ENCODE peak calls at places on chromosomes 6 and 20, in four cellular contexts. One of them, this sample, is unnamed.
A peak's percentile ranks its signal among the peaks of the same experiment; 100 is the strongest.

GRCh38 chr20:39112196-39112743 is 150.1 kb downstream of the DHX35 start:
- DNase-seq in suprapubic skin: no peak
- DNase-seq in tibial nerve: no peak
- DNase-seq in A549: peak; percentile 66
- DNase-seq in this sample: no peak

GRCh38 chr20:63885264-63886053 is 9.5 kb upstream of the DNAJC5 start:
- DNase-seq in suprapubic skin: no peak
- DNase-seq in A549: no peak
- DNase-seq in tibial nerve: no peak
- DNase-seq in this sample: no peak

GRCh38 chr6:36824262-36824661 is 15.0 kb downstream of the CPNE5 start:
- DNase-seq in A549: no peak
- DNase-seq in tibial nerve: no peak
- DNase-seq in suprapubic skin: no peak
- DNase-seq in this sample: no peak

GRCh38 chr6:85449818-85450577 is at the start of gene NT5E:
- DNase-seq in tibial nerve: peak; percentile 57
- DNase-seq in suprapubic skin: peak; percentile 86
- DNase-seq in A549: peak; percentile 77
- DNase-seq in this sample: peak; percentile 78

GRCh38 chr6:166626177-166627038 is 643 bp downstream of the RPS6KA2 start:
- DNase-seq in A549: no peak
- DNase-seq in tibial nerve: peak; percentile 35
- DNase-seq in suprapubic skin: no peak
- DNase-seq in this sample: peak; percentile 63

GRCh38 chr6:110897433-110897832 is 22.8 kb downstream of the AMD1 start:
- DNase-seq in A549: peak; percentile 21
- DNase-seq in tibial nerve: no peak
- DNase-seq in suprapubic skin: no peak
- DNase-seq in this sample: no peak

GRCh38 chr6:1832844-1833787 is 223.4 kb downstream of the FOXC1 start:
- DNase-seq in suprapubic skin: no peak
- DNase-seq in A549: no peak
- DNase-seq in tibial nerve: peak; percentile 58
- DNase-seq in this sample: peak; percentile 64

GRCh38 chr6:44386364-44386928 is 1.1 kb upstream of the CDC5L start:
- DNase-seq in suprapubic skin: peak; percentile 71
- DNase-seq in tibial nerve: peak; percentile 46
- DNase-seq in A549: no peak
- DNase-seq in this sample: peak; percentile 45

GRCh38 chr6:44060622-44061374 is 66.5 kb downstream of the MRPL14 start:
- DNase-seq in suprapubic skin: no peak
- DNase-seq in A549: no peak
- DNase-seq in tibial nerve: no peak
- DNase-seq in this sample: no peak

GRCh38 chr20:16712541-16712947 is 17.3 kb upstream of the SNRPB2 start:
- DNase-seq in A549: no peak
- DNase-seq in tibial nerve: no peak
- DNase-seq in suprapubic skin: no peak
- DNase-seq in this sample: no peak

GRCh38 chr20:49560186-49560585 is 7.8 kb downstream of the PTGIS start:
- DNase-seq in suprapubic skin: no peak
- DNase-seq in A549: no peak
- DNase-seq in tibial nerve: no peak
- DNase-seq in this sample: no peak

GRCh38 chr6:133806358-133806757 is 82.6 kb upstream of the TCF21 start:
- DNase-seq in suprapubic skin: no peak
- DNase-seq in tibial nerve: no peak
- DNase-seq in A549: no peak
- DNase-seq in this sample: no peak

GRCh38 chr6:81767163-81768000 is 14.9 kb upstream of the TENT5A start:
- DNase-seq in tibial nerve: no peak
- DNase-seq in suprapubic skin: no peak
- DNase-seq in A549: peak; percentile 38
- DNase-seq in this sample: no peak

GRCh38 chr6:15901141-15902115 is 227.5 kb upstream of the MYLIP start:
- DNase-seq in A549: no peak
- DNase-seq in suprapubic skin: no peak
- DNase-seq in tibial nerve: peak; percentile 31
- DNase-seq in this sample: no peak

GRCh38 chr6:75188221-75188620 is 17.6 kb downstream of the COL12A1 start:
- DNase-seq in A549: no peak
- DNase-seq in suprapubic skin: no peak
- DNase-seq in tibial nerve: no peak
- DNase-seq in this sample: no peak

GRCh38 chr6:139334791-139335446 is 39.5 kb downstream of the CITED2 start:
- DNase-seq in suprapubic skin: no peak
- DNase-seq in A549: no peak
- DNase-seq in tibial nerve: peak; percentile 64
- DNase-seq in this sample: no peak

GRCh38 chr6:165659945-165660862 is 2.8 kb downstream of the PDE10A start:
- DNase-seq in suprapubic skin: no peak
- DNase-seq in A549: no peak
- DNase-seq in tibial nerve: no peak
- DNase-seq in this sample: no peak

GRCh38 chr6:125207956-125208355 is 54.4 kb downstream of the TPD52L1 start:
- DNase-seq in suprapubic skin: no peak
- DNase-seq in A549: no peak
- DNase-seq in tibial nerve: no peak
- DNase-seq in this sample: no peak

GRCh38 chr20:59821788-59822187 is 111.6 kb downstream of the SYCP2 start:
- DNase-seq in tibial nerve: no peak
- DNase-seq in A549: no peak
- DNase-seq in suprapubic skin: peak; percentile 25
- DNase-seq in this sample: peak; percentile 5

GRCh38 chr6:53647437-53648094 is 18.0 kb downstream of the KLHL31 start:
- DNase-seq in tibial nerve: no peak
- DNase-seq in A549: no peak
- DNase-seq in suprapubic skin: no peak
- DNase-seq in this sample: no peak

GRCh38 chr6:159695984-159696383 is 2.9 kb upstream of the SOD2 start:
- DNase-seq in A549: no peak
- DNase-seq in suprapubic skin: no peak
- DNase-seq in tibial nerve: no peak
- DNase-seq in this sample: no peak

GRCh38 chr6:52209672-52210626 is 23.8 kb downstream of the IL17A start:
- DNase-seq in tibial nerve: no peak
- DNase-seq in suprapubic skin: no peak
- DNase-seq in A549: no peak
- DNase-seq in this sample: no peak

GRCh38 chr6:124984668-124985338 is 22.6 kb downstream of the RNF217 start:
- DNase-seq in A549: no peak
- DNase-seq in suprapubic skin: no peak
- DNase-seq in tibial nerve: no peak
- DNase-seq in this sample: no peak

GRCh38 chr6:18148304-18149025 is 6.4 kb downstream of the TPMT start:
- DNase-seq in tibial nerve: no peak
- DNase-seq in suprapubic skin: no peak
- DNase-seq in A549: peak; percentile 62
- DNase-seq in this sample: no peak

GRCh38 chr20:35302421-35303335 is 10.5 kb upstream of the FAM83C start:
- DNase-seq in suprapubic skin: no peak
- DNase-seq in A549: no peak
- DNase-seq in tibial nerve: no peak
- DNase-seq in this sample: no peak

GRCh38 chr6:83615025-83615999 is 93.6 kb downstream of the SNAP91 start:
- DNase-seq in A549: peak; percentile 36
- DNase-seq in suprapubic skin: no peak
- DNase-seq in tibial nerve: no peak
- DNase-seq in this sample: no peak

GRCh38 chr6:7587631-7588100 is 2.3 kb upstream of the SNRNP48 start:
- DNase-seq in A549: no peak
- DNase-seq in suprapubic skin: no peak
- DNase-seq in tibial nerve: no peak
- DNase-seq in this sample: no peak

GRCh38 chr6:29653452-29654038 is 3.3 kb upstream of the MOG start:
- DNase-seq in suprapubic skin: no peak
- DNase-seq in A549: peak; percentile 79
- DNase-seq in tibial nerve: peak; percentile 30
- DNase-seq in this sample: peak; percentile 17

GRCh38 chr6:129073651-129074419 is 190.9 kb downstream of the LAMA2 start:
- DNase-seq in tibial nerve: no peak
- DNase-seq in suprapubic skin: no peak
- DNase-seq in A549: no peak
- DNase-seq in this sample: no peak

GRCh38 chr6:39887692-39888450 is 46.4 kb downstream of the MOCS1 start:
- DNase-seq in suprapubic skin: no peak
- DNase-seq in tibial nerve: peak; percentile 64
- DNase-seq in A549: peak; percentile 9
- DNase-seq in this sample: peak; percentile 77

GRCh38 chr20:49424536-49424935 is 57.9 kb downstream of the KCNB1 start:
- DNase-seq in A549: no peak
- DNase-seq in suprapubic skin: no peak
- DNase-seq in tibial nerve: no peak
- DNase-seq in this sample: no peak

GRCh38 chr20:36394340-36394965 is 88.3 kb downstream of the DLGAP4 start:
- DNase-seq in suprapubic skin: peak; percentile 74
- DNase-seq in A549: no peak
- DNase-seq in tibial nerve: no peak
- DNase-seq in this sample: no peak

GRCh38 chr6:17501982-17502704 is 98.0 kb upstream of the FAM8A1 start:
- DNase-seq in suprapubic skin: no peak
- DNase-seq in tibial nerve: no peak
- DNase-seq in A549: no peak
- DNase-seq in this sample: no peak

GRCh38 chr20:20665200-20665599 is 47.2 kb downstream of the RALGAPA2 start:
- DNase-seq in A549: no peak
- DNase-seq in tibial nerve: no peak
- DNase-seq in suprapubic skin: no peak
- DNase-seq in this sample: no peak

GRCh38 chr6:165231581-165232276 is 77.7 kb downstream of the C6orf118 start:
- DNase-seq in tibial nerve: peak; percentile 9
- DNase-seq in suprapubic skin: no peak
- DNase-seq in A549: peak; percentile 39
- DNase-seq in this sample: no peak

GRCh38 chr6:3540253-3540820 is 83.5 kb upstream of the SLC22A23 start:
- DNase-seq in tibial nerve: no peak
- DNase-seq in suprapubic skin: no peak
- DNase-seq in A549: no peak
- DNase-seq in this sample: no peak

GRCh38 chr20:41437836-41438235 is 71.2 kb upstream of the EMILIN3 start:
- DNase-seq in tibial nerve: no peak
- DNase-seq in suprapubic skin: no peak
- DNase-seq in A549: no peak
- DNase-seq in this sample: no peak

GRCh38 chr6:4781967-4782537 is 5.8 kb downstream of the CDYL start:
- DNase-seq in suprapubic skin: no peak
- DNase-seq in A549: no peak
- DNase-seq in tibial nerve: no peak
- DNase-seq in this sample: no peak

GRCh38 chr6:46014511-46015118 is 1.0 kb downstream of the CLIC5 start:
- DNase-seq in suprapubic skin: no peak
- DNase-seq in A549: no peak
- DNase-seq in tibial nerve: no peak
- DNase-seq in this sample: no peak

GRCh38 chr20:62143976-62144825 is 632 bp downstream of the SS18L1 start:
- DNase-seq in suprapubic skin: no peak
- DNase-seq in tibial nerve: peak; percentile 31
- DNase-seq in A549: peak; percentile 66
- DNase-seq in this sample: peak; percentile 73
- TF ChIP-seq POLR2A in suprapubic skin: no peak
- TF ChIP-seq POLR2A in tibial nerve: no peak
- TF ChIP-seq POLR2A in A549: no peak
- TF ChIP-seq POLR2A in this sample: no peak

GRCh38 chr6:42047790-42048405 is 2.4 kb upstream of the TAF8 start:
- DNase-seq in tibial nerve: no peak
- DNase-seq in A549: no peak
- DNase-seq in suprapubic skin: no peak
- DNase-seq in this sample: no peak
- H3K4me1 ChIP-seq in tibial nerve: peaks cover 80% of the 10 kb centered on the region
- H3K4me1 ChIP-seq in A549: peaks cover 58% of the 10 kb centered on the region
- H3K4me1 ChIP-seq in suprapubic skin: peaks cover 81% of the 10 kb centered on the region
- H3K4me1 ChIP-seq in this sample: peaks cover 7% of the 10 kb centered on the region

DNA sequence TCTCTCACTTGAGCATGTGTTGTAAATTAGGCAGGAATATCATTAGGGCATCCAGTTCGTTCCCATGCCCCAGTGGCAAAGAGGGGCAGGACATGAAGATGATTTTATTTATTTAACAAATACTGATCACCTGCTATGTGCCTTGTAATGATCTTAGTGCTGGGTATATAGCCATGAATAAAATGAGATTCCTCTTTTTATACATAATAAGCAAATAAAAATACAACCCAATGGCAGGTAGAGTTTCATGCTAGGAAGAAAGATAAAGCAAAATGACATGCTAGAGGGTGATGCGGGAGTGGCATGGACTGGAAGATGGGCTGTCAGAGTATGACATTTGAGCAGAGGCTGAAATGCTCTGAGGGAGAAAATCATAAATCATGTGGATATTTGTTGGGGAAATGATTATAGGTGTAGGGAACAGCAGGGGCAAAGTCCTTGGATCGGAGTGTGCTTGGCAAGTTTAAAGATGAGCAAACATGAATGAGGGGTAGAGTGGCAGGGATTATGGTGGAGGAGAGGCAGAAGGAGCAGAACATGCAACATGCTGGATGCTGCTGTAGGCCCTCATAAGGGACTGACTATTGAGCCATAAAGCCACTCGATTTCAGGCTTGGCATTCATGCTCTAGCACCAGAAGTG is 342.1 kb downstream of the PLCB1 start:
- DNase-seq in tibial nerve: no peak
- DNase-seq in A549: no peak
- DNase-seq in suprapubic skin: no peak
- DNase-seq in this sample: no peak
- TF ChIP-seq EP300 in tibial nerve: no peak
- TF ChIP-seq EP300 in A549: no peak
- TF ChIP-seq EP300 in suprapubic skin: no peak
- TF ChIP-seq EP300 in this sample: no peak

GRCh38 chr20:37527638-37528441 is at the start of gene BLCAP:
- DNase-seq in suprapubic skin: peak; percentile 95
- DNase-seq in A549: peak; percentile 90
- DNase-seq in tibial nerve: peak; percentile 90
- DNase-seq in this sample: peak; percentile 89
- TF ChIP-seq POLR2A in suprapubic skin: peak; percentile 81
- TF ChIP-seq POLR2A in A549: peak; percentile 81
- TF ChIP-seq POLR2A in tibial nerve: peak; percentile 16
- TF ChIP-seq POLR2A in this sample: no peak